ENCODE peak calls at places on chromosomes 5 and 9, in seven cellular contexts. N, T, J, G, H, M and I are unnamed samples.

GRCh38 chr5:158744226-158744625 is 355.5 kb downstream of the EBF1 start:
- DNase-seq in N (no peak), T (no peak), J (no peak), G (no peak), H (no peak), M (no peak), I (no peak)

GRCh38 chr9:107131108-107131799 is 151.8 kb upstream of the RAD23B start:
- DNase-seq in N (peak), T (no peak), J (no peak), G (no peak), H (no peak), M (no peak), I (peak)

GRCh38 chr5:140346348-140347221 is at the start of gene HBEGF:
- DNase-seq in N (peak), T (peak), J (peak), G (peak), H (peak), M (peak), I (peak)

GRCh38 chr5:179190851-179191505 is 130.8 kb downstream of the ZNF354C start:
- DNase-seq in N (no peak), T (no peak), J (no peak), G (no peak), H (peak), M (peak), I (no peak)

GRCh38 chr9:4126996-4127395 is 172.9 kb downstream of the GLIS3 start:
- DNase-seq in N (no peak), T (no peak), J (no peak), G (no peak), H (no peak), M (no peak), I (no peak)

GRCh38 chr5:306011-306805 is 15.3 kb upstream of the AHRR start:
- DNase-seq in N (no peak), T (no peak), J (no peak), G (no peak), H (peak), M (peak), I (no peak)

GRCh38 chr5:156934450-156935211 is 28.4 kb downstream of the TIMD4 start:
- DNase-seq in N (no peak), T (peak), J (peak), G (peak), H (no peak), M (no peak), I (no peak)

GRCh38 chr9:89191004-89191403 is 12.4 kb upstream of the SHC3 start:
- DNase-seq in N (no peak), T (no peak), J (no peak), G (no peak), H (no peak), M (no peak), I (no peak)

GRCh38 chr9:132546148-132547051 is 36.0 kb upstream of the BARHL1 start:
- DNase-seq in N (no peak), T (peak), J (no peak), G (no peak), H (no peak), M (no peak), I (no peak)

GRCh38 chr5:83025690-83026472 is 51.3 kb downstream of the TMEM167A start:
- DNase-seq in N (no peak), T (peak), J (peak), G (no peak), H (no peak), M (no peak), I (no peak)

GRCh38 chr5:162852145-162852544 is 585.2 kb upstream of the CCNG1 start:
- DNase-seq in N (no peak), T (peak), J (no peak), G (no peak), H (no peak), M (no peak), I (no peak)

GRCh38 chr5:135071311-135071710 is 37.3 kb upstream of the PITX1 start:
- DNase-seq in N (no peak), T (no peak), J (no peak), G (no peak), H (peak), M (peak), I (no peak)

GRCh38 chr5:170572453-170572852 is 68.6 kb downstream of the KCNIP1 start:
- DNase-seq in N (no peak), T (no peak), J (no peak), G (no peak), H (no peak), M (no peak), I (no peak)

GRCh38 chr5:145834917-145835838 is at the start of gene PRELID2:
- DNase-seq in N (peak), T (peak), J (peak), G (peak), H (peak), M (peak), I (peak)

GRCh38 chr5:6831678-6832077 is 118.4 kb downstream of the TENT4A start:
- DNase-seq in N (no peak), T (no peak), J (no peak), G (no peak), H (no peak), M (no peak), I (no peak)
- TF ChIP-seq CTCF in N (no peak), T (no peak), J (no peak), G (no peak), H (no peak), M (no peak), I (no peak)

DNA sequence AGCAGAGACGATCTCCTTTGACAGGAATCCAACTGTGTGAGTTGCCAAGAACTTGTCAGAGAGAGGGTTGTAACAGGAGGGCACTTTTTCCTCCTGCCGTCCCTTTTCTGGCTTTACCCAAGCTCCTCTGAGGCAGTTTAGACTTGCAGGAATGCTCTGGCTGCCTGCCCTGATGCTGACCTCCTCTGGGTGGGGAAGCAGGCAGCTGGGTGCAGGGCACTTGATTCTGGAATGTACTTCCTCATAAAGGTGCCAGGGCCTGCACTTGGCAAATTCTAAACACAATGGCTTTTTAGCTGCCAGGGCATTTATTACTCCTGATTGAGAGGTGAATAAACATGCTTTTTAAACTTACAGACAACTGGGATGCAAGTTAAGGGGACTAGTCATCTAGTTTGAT is 190.4 kb downstream of the EPB41L4A start:
- DNase-seq in N (no peak), T (peak), J (peak), G (no peak), H (peak), M (no peak), I (peak)
- TF ChIP-seq POLR2AphosphoS5 in N (no peak), T (no peak), J (peak), G (no peak), H (no peak), M (no peak), I (no peak)

GRCh38 chr5:111757582-111758283 is 739 bp upstream of the NREP start:
- DNase-seq in N (peak), T (peak), J (peak), G (no peak), H (peak), M (peak), I (peak)
- TF ChIP-seq CTCF in N (no peak), T (peak), J (no peak), G (no peak), H (no peak), M (no peak), I (no peak)

GRCh38 chr5:180830253-180831138 is 27.9 kb upstream of the MGAT1 start:
- DNase-seq in N (no peak), T (peak), J (no peak), G (no peak), H (peak), M (peak), I (peak)
- TF ChIP-seq POLR2AphosphoS5 in N (peak), T (peak), J (no peak), G (no peak), H (no peak), M (no peak), I (no peak)

GRCh38 chr5:110790673-110791072 is 51.9 kb downstream of the SLC25A46 start:
- DNase-seq in N (no peak), T (no peak), J (no peak), G (no peak), H (no peak), M (no peak), I (no peak)
- TF ChIP-seq CTCF in N (no peak), T (peak), J (no peak), G (peak), H (no peak), M (no peak), I (no peak)

GRCh38 chr5:55934117-55934613 is 60.6 kb downstream of the IL6ST start:
- DNase-seq in N (no peak), T (no peak), J (no peak), G (no peak), H (no peak), M (no peak), I (peak)
- TF ChIP-seq POLR2AphosphoS5 in N (peak), T (no peak), J (no peak), G (no peak), H (no peak), M (no peak), I (no peak)

GRCh38 chr9:136629879-136630661 is 32.6 kb upstream of the EGFL7 start:
- DNase-seq in N (peak), T (peak), J (no peak), G (no peak), H (peak), M (peak), I (no peak)

GRCh38 chr9:136631038-136632000 is 31.4 kb upstream of the EGFL7 start:
- DNase-seq in N (peak), T (peak), J (peak), G (no peak), H (peak), M (peak), I (peak)

GRCh38 chr9:136628287-136628686 is 34.4 kb upstream of the EGFL7 start:
- DNase-seq in N (peak), T (no peak), J (no peak), G (no peak), H (no peak), M (no peak), I (no peak)

GRCh38 chr9:136629001-136629878 is 33.5 kb upstream of the EGFL7 start:
- DNase-seq in N (peak), T (no peak), J (no peak), G (no peak), H (no peak), M (peak), I (no peak)

DNA sequence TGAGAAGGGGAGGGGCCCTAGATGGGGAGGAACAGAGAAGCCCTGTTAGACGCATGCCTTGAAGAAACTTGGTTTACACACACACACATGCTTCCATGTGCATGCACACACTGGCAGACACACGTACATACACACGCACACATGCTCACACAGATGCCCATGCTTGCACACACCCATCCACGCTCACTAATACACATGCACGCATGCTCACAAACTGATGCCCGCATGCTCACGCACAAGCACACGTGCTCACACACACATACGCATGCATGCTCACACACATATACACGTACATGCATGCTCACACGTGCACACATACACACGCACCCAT is 32.1 kb upstream of the EGFL7 start:
- DNase-seq in N (no peak), T (no peak), J (no peak), G (no peak), H (no peak), M (no peak), I (no peak)
- TF ChIP-seq CTCF in N (no peak), T (no peak), J (no peak), G (no peak), H (no peak), M (peak), I (no peak)

DNA sequence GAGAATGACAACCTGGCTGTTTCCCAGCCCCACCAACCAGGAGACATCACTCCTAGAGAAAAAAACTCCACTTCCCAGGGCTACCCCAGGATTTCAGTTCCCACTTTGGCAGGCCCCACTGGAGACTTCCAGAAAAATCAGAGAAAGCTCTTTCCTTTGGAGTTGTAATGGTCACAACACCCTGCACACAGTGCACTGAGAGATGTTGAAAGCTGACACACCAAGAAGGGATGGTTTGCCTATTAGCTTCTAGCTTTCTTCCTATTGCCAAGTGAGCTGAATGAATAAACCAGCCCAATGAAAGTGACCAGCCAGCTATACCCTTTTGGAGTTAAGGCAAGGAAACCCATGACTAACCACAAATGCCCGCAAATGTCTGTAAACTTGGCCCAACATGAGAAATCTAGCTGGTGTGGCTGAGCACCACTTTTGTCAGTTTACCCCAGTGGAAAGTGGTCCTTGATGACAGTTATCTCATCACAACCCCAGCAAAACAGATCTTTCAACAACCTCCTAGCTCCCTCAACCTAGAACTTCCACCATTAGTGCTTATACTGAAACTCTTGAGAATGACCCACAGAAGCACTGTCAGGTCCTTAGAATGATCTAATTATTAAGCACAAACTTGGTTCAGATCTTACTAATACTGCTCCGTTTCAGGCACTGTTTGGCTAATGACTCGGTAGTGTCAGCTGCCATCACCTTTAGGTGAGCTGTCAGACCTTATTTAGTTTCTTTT is 11.3 kb downstream of the IRF1 start:
- DNase-seq in N (no peak), T (no peak), J (no peak), G (no peak), H (no peak), M (peak), I (no peak)
- TF ChIP-seq POLR2AphosphoS5 in N (no peak), T (no peak), J (no peak), G (no peak), H (no peak), M (no peak), I (no peak)